ENCODE peak calls at places on chromosome 19, in six cellular contexts. Z, C, B, M, H and A are unnamed samples.

GRCh38 chr19:13013649-13014048 is 18.4 kb downstream of the NFIX start:
- DNase-seq in M (no peak), C (no peak), B (peak), Z (no peak), H (no peak), A (no peak)

GRCh38 chr19:604355-604754 is 14.7 kb downstream of the HCN2 start:
- DNase-seq in B (no peak), M (no peak), Z (no peak), H (no peak), C (no peak), A (no peak)

GRCh38 chr19:3576696-3577443 is 4.1 kb downstream of the HMG20B start:
- DNase-seq in C (peak), H (peak), B (peak), M (no peak), Z (no peak), A (no peak)

GRCh38 chr19:16462757-16463250 is 9.0 kb downstream of the EPS15L1 start:
- DNase-seq in M (no peak), Z (no peak), C (no peak), H (peak), B (no peak), A (no peak)

GRCh38 chr19:54427586-54427985 is 12.3 kb downstream of the TTYH1 start:
- DNase-seq in B (no peak), M (no peak), Z (no peak), C (no peak), H (no peak), A (no peak)

GRCh38 chr19:19997656-19998268 is 41.5 kb downstream of the ZNF682 start:
- DNase-seq in C (peak), B (no peak), H (peak), M (peak), Z (no peak), A (no peak)

GRCh38 chr19:40740747-40741146 is 9.5 kb downstream of the ACTMAP start:
- DNase-seq in Z (peak), B (no peak), H (peak), M (no peak), C (no peak), A (peak)

GRCh38 chr19:48630289-48631036 is 6.7 kb downstream of the DBP start:
- DNase-seq in C (peak), Z (no peak), B (peak), M (no peak), H (peak), A (no peak)

GRCh38 chr19:18279516-18280246 is 1.7 kb downstream of the JUND start:
- DNase-seq in Z (no peak), M (peak), B (peak), H (peak), C (peak), A (peak)

GRCh38 chr19:58474291-58474996 is 1.7 kb upstream of the ZNF446 start:
- DNase-seq in H (no peak), C (no peak), Z (no peak), M (no peak), B (no peak), A (no peak)

GRCh38 chr19:16883518-16883917 is 5.3 kb upstream of the F2RL3 start:
- DNase-seq in B (no peak), M (no peak), Z (no peak), C (no peak), H (peak), A (no peak)

GRCh38 chr19:17874423-17875135 is 2.8 kb downstream of the SLC5A5 start:
- DNase-seq in M (no peak), H (no peak), B (no peak), Z (no peak), C (no peak), A (no peak)

GRCh38 chr19:13132471-13133166 is 14.6 kb downstream of the NACC1 start:
- DNase-seq in M (peak), B (no peak), C (no peak), H (no peak), Z (no peak), A (no peak)

GRCh38 chr19:55118401-55118991 is 1.1 kb upstream of the PPP1R12C start:
- DNase-seq in Z (no peak), M (no peak), B (peak), C (peak), H (no peak), A (no peak)

GRCh38 chr19:16326401-16327130 is 1.9 kb downstream of the KLF2 start:
- DNase-seq in Z (no peak), C (no peak), H (no peak), B (no peak), M (peak), A (no peak)

GRCh38 chr19:543912-544608 is at the start of gene GZMM:
- DNase-seq in M (peak), C (peak), Z (no peak), B (no peak), H (no peak), A (no peak)

GRCh38 chr19:13031917-13032623 is 36.8 kb downstream of the NFIX start:
- DNase-seq in H (peak), B (no peak), M (no peak), C (no peak), Z (no peak), A (no peak)

GRCh38 chr19:4976412-4977298 is 7.7 kb downstream of the KDM4B start:
- DNase-seq in H (peak), C (peak), Z (peak), B (peak), M (no peak), A (peak)

GRCh38 chr19:5313307-5313706 is 27.3 kb downstream of the PTPRS start:
- DNase-seq in M (no peak), H (no peak), C (no peak), B (no peak), Z (no peak), A (no peak)

GRCh38 chr19:4502282-4503223 is 15.7 kb downstream of the PLIN4 start:
- DNase-seq in H (no peak), C (no peak), B (no peak), Z (no peak), M (no peak), A (no peak)

GRCh38 chr19:30071871-30072270 is 129.8 kb downstream of the URI1 start:
- DNase-seq in H (no peak), B (peak), Z (no peak), C (no peak), M (no peak), A (no peak)

GRCh38 chr19:48741222-48741999 is 1.0 kb upstream of the RASIP1 start:
- DNase-seq in Z (no peak), B (no peak), M (peak), H (peak), C (peak), A (no peak)

GRCh38 chr19:15248106-15248505 is 15.9 kb upstream of the EPHX3 start:
- DNase-seq in Z (no peak), M (no peak), H (no peak), C (no peak), B (peak), A (no peak)

GRCh38 chr19:15245370-15246197 is 13.3 kb upstream of the EPHX3 start:
- DNase-seq in B (no peak), Z (no peak), H (no peak), C (no peak), M (no peak), A (no peak)

GRCh38 chr19:15246198-15246481 is 13.9 kb upstream of the EPHX3 start:
- DNase-seq in Z (no peak), M (no peak), B (no peak), C (no peak), H (no peak), A (no peak)

GRCh38 chr19:15248648-15249559 is 16.7 kb upstream of the EPHX3 start:
- DNase-seq in C (peak), B (peak), H (peak), Z (no peak), M (no peak), A (peak)

GRCh38 chr19:15247107-15248014 is 15.1 kb upstream of the EPHX3 start:
- DNase-seq in M (no peak), C (no peak), H (no peak), Z (no peak), B (no peak), A (no peak)
- H3K4me3 ChIP-seq in M (no peak), C (no peak), H (no peak), Z (no peak), B (no peak), A (no peak)

GRCh38 chr19:38675611-38676010 is 28.2 kb downstream of the ACTN4 start:
- DNase-seq in H (no peak), M (no peak), Z (no peak), C (no peak), B (no peak), A (no peak)
- TF ChIP-seq CTCF in H (no peak), M (no peak), Z (no peak), C (no peak), B (no peak), A (no peak)

GRCh38 chr19:1917926-1918325 is 12.7 kb downstream of the ADAT3 start:
- DNase-seq in B (no peak), M (no peak), H (no peak), Z (no peak), C (no peak), A (no peak)
- H3K4me3 ChIP-seq in B (no peak), M (no peak), H (no peak), Z (no peak), C (no peak), A (no peak)

DNA sequence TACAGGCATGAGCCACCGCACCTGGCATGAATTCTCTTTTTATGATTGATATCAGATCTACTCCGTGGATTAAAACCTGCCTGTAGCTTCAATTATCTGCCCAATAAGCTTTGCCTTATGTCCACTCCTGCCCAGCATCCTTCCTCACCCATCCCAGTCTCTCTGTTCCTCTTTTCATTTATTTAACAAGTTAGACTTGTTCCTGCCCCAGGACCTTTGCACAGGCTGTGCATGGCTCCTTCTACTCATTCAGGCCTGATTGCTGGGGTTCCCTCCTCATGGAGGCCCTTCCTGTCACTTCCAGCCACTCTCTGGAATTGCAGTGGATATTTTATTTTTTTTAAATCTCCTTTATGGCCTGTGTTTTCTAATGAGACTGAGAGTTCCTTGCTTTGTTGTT is 27.6 kb downstream of the SMARCA4 start:
- DNase-seq in Z (no peak), H (no peak), M (no peak), C (no peak), B (no peak), A (no peak)
- TF ChIP-seq CTCF in Z (no peak), H (no peak), M (no peak), C (no peak), B (no peak), A (no peak)

GRCh38 chr19:44758596-44758995 is 10.1 kb downstream of the BCL3 start:
- DNase-seq in B (no peak), C (no peak), Z (no peak), M (no peak), H (no peak), A (no peak)
- H3K4me3 ChIP-seq in B (no peak), C (no peak), Z (peak), M (no peak), H (no peak), A (no peak)

GRCh38 chr19:15297416-15298224 is 34.7 kb downstream of the BRD4 start:
- DNase-seq in M (no peak), H (peak), Z (peak), C (no peak), B (no peak), A (peak)
- TF ChIP-seq CTCF in M (no peak), H (peak), Z (peak), C (no peak), B (no peak), A (no peak)

DNA sequence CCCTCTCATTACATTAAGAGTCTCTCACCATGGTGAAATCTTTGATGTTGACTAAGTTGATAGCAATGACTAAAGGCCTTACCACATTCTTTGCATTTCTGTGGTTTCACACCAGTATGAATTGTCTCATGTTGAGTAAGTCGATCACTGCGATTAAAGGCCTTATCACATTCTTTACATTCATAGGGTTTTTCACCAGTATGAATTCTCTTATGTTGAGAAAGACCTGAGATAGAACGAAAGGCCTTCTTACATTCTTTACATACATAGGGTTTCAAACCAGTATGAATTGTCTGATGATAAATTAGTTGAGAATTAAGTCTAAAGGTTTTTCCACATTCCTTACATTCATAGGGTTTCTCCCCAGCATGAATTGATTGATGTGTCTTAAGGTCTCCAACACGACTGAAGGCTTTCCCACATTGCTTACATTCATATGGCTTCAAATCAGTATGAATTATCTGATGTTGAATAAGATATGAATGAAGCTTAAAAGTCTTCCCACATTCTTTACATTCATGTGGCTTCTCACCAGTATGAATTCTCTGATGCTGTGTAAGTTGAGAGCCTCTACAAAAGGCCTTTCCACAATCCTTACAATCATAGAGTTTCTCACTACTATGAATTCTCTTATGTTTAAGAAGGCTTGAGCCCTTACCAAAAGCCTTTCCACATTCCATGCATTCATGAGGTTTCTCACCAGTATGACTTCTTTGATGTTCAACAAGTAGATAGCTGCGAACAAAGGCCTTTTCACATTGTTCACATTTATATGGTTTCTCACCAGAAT is 45.6 kb downstream of the ZNF283 start:
- DNase-seq in H (no peak), B (no peak), M (no peak), C (no peak), Z (no peak), A (no peak)
- H3K4me3 ChIP-seq in H (no peak), B (no peak), M (no peak), C (no peak), Z (no peak), A (no peak)

GRCh38 chr19:49830766-49831165 is 12.7 kb downstream of the MED25 start:
- DNase-seq in B (no peak), C (no peak), M (no peak), Z (no peak), H (no peak), A (no peak)

GRCh38 chr19:49829721-49830120 is 11.6 kb downstream of the MED25 start:
- DNase-seq in M (no peak), C (no peak), B (no peak), H (no peak), Z (no peak), A (no peak)

GRCh38 chr19:49827034-49827433 is 8.9 kb downstream of the MED25 start:
- DNase-seq in Z (no peak), M (no peak), H (no peak), B (no peak), C (no peak), A (no peak)

GRCh38 chr19:49831592-49831991 is 13.5 kb downstream of the MED25 start:
- DNase-seq in M (no peak), Z (no peak), H (no peak), B (no peak), C (no peak), A (no peak)

DNA sequence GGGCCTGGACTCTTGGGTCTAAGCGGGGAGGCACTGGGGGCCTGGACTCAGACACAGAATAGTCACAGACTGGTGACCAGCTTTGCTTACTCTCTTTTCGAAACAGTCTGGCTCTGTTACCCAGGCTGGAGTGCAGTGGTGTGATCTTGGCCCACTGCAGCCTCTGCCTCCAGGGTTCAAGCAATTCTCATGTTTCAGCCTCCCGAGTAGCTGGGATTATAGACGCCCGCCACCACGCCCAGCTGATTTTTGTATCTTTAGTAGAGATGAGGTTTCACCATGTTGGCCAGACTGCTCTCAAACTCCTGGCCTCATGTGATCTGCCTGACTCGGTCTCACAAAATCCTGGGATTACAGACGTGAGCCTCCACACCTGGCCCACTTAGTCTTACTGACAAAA is 11.1 kb downstream of the MED25 start:
- DNase-seq in C (no peak), H (no peak), M (no peak), B (no peak), Z (no peak), A (no peak)
- TF ChIP-seq CTCF in C (no peak), H (no peak), M (no peak), B (no peak), Z (no peak), A (no peak)

DNA sequence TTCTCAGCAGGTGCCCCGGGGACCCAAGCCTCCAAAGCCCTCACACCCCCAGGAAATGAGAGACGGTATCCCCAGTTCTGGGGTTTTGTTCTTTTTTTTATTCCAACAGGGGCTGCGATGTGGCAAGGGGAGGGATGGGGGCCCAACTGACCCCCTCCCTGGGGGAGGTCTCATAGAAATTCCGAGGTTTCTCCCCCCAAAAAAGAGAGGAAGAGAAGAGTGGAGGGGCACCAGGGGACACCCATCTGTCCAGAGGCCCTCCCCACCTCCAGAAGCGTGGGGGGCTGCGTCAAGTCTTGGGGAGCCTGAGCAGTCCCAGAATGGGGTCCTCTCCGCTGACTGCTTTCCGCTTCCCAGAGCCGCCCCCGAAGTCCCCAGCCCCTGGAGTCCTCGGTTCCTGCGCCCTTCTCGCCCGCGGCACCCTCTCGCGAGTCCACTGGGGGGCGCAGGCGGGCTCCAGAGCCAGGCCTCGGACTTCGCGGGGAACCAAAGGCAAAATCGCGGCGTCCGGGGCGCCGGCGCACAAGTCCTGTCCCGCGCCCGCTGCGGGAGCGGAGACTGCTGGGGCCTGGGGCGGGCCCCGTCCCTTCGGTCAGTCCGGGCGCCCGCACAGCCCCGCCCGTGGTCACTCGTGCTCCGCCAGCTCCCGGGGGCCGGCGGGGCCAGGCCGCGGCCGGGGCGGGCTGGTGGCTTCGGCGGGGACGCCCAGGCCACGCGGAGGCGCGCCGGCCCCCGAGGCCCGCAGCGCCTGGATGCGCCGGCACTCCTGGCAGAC is 4.4 kb upstream of the ATP1A3 start:
- DNase-seq in B (no peak), M (peak), C (peak), H (peak), Z (no peak), A (no peak)
- H3K4me3 ChIP-seq in B (no peak), M (no peak), C (no peak), H (no peak), Z (no peak), A (no peak)